ENCODE peak calls at places on chromosome 11, in four cellular contexts. O, U, R and X are unnamed samples.
A peak's percentile ranks its signal among the peaks of the same experiment; 100 is the strongest.

GRCh38 chr11:86625981-86626380 is 46.4 kb downstream of the ME3 start:
- DNase-seq in U (no peak), O (no peak), R (no peak), X (no peak)

GRCh38 chr11:73236879-73237278 is 18.8 kb downstream of the P2RY2 start:
- DNase-seq in R (peak; percentile 57), U (peak; percentile 58), O (peak; percentile 53), X (no peak)

GRCh38 chr11:113401718-113402117 is 14.1 kb downstream of the ANKK1 start:
- DNase-seq in U (peak; percentile 49), R (peak; percentile 69), O (no peak), X (peak; percentile 45)

GRCh38 chr11:114280696-114281095 is 15.5 kb upstream of the NNMT start:
- DNase-seq in O (peak; percentile 94), R (peak; percentile 25), U (peak; percentile 88), X (no peak)

GRCh38 chr11:96338910-96339703 is 3.9 kb downstream of the MAML2 start:
- DNase-seq in R (peak; percentile 32), U (peak; percentile 31), O (peak; percentile 80), X (no peak)

GRCh38 chr11:69524291-69524882 is 42.9 kb downstream of the LINC01488 start:
- DNase-seq in R (no peak), U (peak; percentile 5), O (peak; percentile 18), X (no peak)

GRCh38 chr11:79066456-79067354 is 374.1 kb downstream of the TENM4 start:
- DNase-seq in O (no peak), R (no peak), U (no peak), X (no peak)

GRCh38 chr11:69587454-69588081 is 53.4 kb upstream of the CCND1 start:
- DNase-seq in R (no peak), O (peak; percentile 50), U (no peak), X (no peak)

GRCh38 chr11:11985016-11985715 is 23.3 kb downstream of the DKK3 start:
- DNase-seq in U (no peak), O (peak; percentile 82), R (no peak), X (no peak)

GRCh38 chr11:6259638-6260019 is at the start of gene CCKBR:
- DNase-seq in O (no peak), R (no peak), U (peak; percentile 25), X (peak; percentile 82)

GRCh38 chr11:11810764-11811726 is 30.7 kb upstream of the USP47 start:
- DNase-seq in U (no peak), O (no peak), R (no peak), X (peak; percentile 37)

GRCh38 chr11:58784995-58785394 is 53.3 kb upstream of the GLYAT start:
- DNase-seq in U (no peak), R (no peak), O (no peak), X (no peak)

GRCh38 chr11:103091441-103091809 is 535 bp downstream of the DCUN1D5 start:
- DNase-seq in U (peak; percentile 49), O (peak; percentile 64), R (peak; percentile 46), X (peak; percentile 33)

GRCh38 chr11:2777871-2778629 is 78.3 kb upstream of the KCNQ1OT1 start:
- DNase-seq in U (peak; percentile 24), R (no peak), O (no peak), X (no peak)

GRCh38 chr11:13337986-13338436 is 60.4 kb downstream of the BMAL1 start:
- DNase-seq in R (peak; percentile 33), U (no peak), O (peak; percentile 79), X (no peak)

GRCh38 chr11:80899381-80899780 is 1458.6 kb upstream of the TENM4 start:
- DNase-seq in R (no peak), U (no peak), O (no peak), X (no peak)

GRCh38 chr11:19849947-19850593 is 137.4 kb downstream of the NAV2 start:
- DNase-seq in U (no peak), R (no peak), O (no peak), X (no peak)

GRCh38 chr11:10438451-10438850 is 16.6 kb upstream of the AMPD3 start:
- DNase-seq in R (no peak), U (no peak), O (no peak), X (no peak)

GRCh38 chr11:127649071-127649470 is 648.5 kb upstream of the KIRREL3 start:
- DNase-seq in O (no peak), U (no peak), R (no peak), X (no peak)

DNA sequence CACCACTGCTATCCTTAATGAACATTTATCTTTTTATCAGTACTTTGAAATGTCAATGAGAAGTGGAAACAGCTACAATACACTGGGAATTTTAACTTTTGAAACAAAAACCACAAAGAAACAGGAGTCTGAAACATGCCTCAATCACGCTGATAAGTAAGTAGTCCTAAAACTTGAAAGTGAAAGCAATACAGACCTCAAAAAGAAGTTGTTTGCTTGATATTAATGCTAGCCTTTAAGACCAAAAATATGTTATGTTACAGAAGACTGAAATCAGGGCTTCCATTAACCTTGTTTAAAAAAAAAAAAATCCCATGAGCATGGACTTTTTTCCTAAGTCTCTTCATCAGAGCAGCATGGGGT is 21.3 kb downstream of the PHF21A start:
- DNase-seq in U (no peak), R (peak; percentile 14), O (peak; percentile 52), X (no peak)
- H3K4me3 ChIP-seq in U (peak overlapping the region; percentile 15), R (no peak overlapping the region), O (peak overlapping the region; percentile 68), X (no peak overlapping the region)

GRCh38 chr11:27095050-27095449 is 54.4 kb downstream of the BBOX1 start:
- DNase-seq in R (no peak), O (no peak), U (no peak), X (no peak)
- H3K36me3 ChIP-seq in R (no peaks in the 10 kb centered on the region), O (no peaks in the 10 kb centered on the region), U (no peaks in the 10 kb centered on the region), X (no peaks in the 10 kb centered on the region)

DNA sequence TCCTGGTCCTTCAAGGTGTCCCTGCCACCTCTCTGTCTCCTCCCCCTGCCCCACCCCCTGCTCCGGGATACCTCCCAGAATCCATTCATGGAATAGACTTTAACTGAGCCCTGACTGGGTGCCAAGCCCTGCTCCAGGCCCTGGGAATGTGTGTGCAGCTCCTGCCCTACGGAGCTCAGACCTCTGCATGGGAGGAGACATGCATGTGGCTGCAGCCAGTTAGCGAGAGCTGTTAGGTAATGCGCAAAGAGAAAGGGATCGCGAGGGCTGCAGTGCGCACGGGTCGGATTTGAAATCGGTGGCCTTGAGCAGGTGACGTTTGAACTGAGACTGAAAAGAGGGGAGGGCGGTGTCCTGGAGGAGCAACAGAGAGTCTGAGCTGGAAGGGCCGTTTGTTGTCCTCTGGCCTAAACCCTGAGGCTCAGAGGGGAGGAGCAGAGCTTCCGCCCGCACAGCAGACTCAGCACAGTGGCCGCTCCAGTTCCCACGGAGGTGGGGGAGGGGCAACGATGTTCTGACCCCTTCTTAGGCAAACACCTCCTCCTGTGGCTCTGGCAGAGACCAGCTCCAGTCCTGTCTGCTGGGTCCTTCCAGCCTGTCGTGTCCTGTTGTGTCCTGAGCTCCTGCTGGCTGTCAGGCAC is 19.8 kb upstream of the LRRC10B start:
- DNase-seq in O (peak; percentile 40), U (peak; percentile 67), R (peak; percentile 71), X (peak; percentile 79)
- H3K27ac ChIP-seq in O (no peak overlapping the region), U (no peak overlapping the region), R (no peak overlapping the region), X (peak overlapping the region; percentile 22)

GRCh38 chr11:9060700-9061111 is 30.7 kb downstream of the SCUBE2 start:
- DNase-seq in R (no peak), O (no peak), U (no peak), X (no peak)
- H3K4me3 ChIP-seq in R (no peak overlapping the region), O (no peak overlapping the region), U (no peak overlapping the region), X (no peak overlapping the region)